ENCODE peak calls at places on chromosomes 2 and 18, in eight cellular contexts. One of them, this sample, is unnamed.

GRCh38 chr2:187404431-187405110 is 43.5 kb downstream of the CALCRL start:
- DNase-seq in NCI-H1105: no peak
- DNase-seq in GM03348: peak
- DNase-seq in AG10803: no peak
- DNase-seq in fibroblast of pulmonary artery: peak
- DNase-seq in GM04504: no peak
- DNase-seq in KG1: no peak
- DNase-seq in stimulated activated naive CD8-positive, alpha-beta T cell treated with anti-CD3 and anti-CD28 coated beads, Interleukin-15, amount 100 ng/mL, for 72 hours: no peak
- DNase-seq in this sample: no peak

GRCh38 chr2:159960413-159960812 is 102.0 kb downstream of the PLA2R1 start:
- DNase-seq in NCI-H1105: no peak
- DNase-seq in GM03348: peak
- DNase-seq in AG10803: peak
- DNase-seq in fibroblast of pulmonary artery: peak
- DNase-seq in GM04504: no peak
- DNase-seq in KG1: no peak
- DNase-seq in stimulated activated naive CD8-positive, alpha-beta T cell treated with anti-CD3 and anti-CD28 coated beads, Interleukin-15, amount 100 ng/mL, for 72 hours: no peak
- DNase-seq in this sample: no peak

GRCh38 chr2:42795275-42795674 is 2.9 kb upstream of the HAAO start:
- DNase-seq in NCI-H1105: no peak
- DNase-seq in GM03348: no peak
- DNase-seq in AG10803: no peak
- DNase-seq in fibroblast of pulmonary artery: no peak
- DNase-seq in GM04504: no peak
- DNase-seq in KG1: no peak
- DNase-seq in stimulated activated naive CD8-positive, alpha-beta T cell treated with anti-CD3 and anti-CD28 coated beads, Interleukin-15, amount 100 ng/mL, for 72 hours: no peak
- DNase-seq in this sample: no peak

GRCh38 chr2:196284033-196284844 is 112.9 kb upstream of the STK17B start:
- DNase-seq in NCI-H1105: no peak
- DNase-seq in GM03348: peak
- DNase-seq in AG10803: peak
- DNase-seq in fibroblast of pulmonary artery: no peak
- DNase-seq in GM04504: no peak
- DNase-seq in KG1: no peak
- DNase-seq in stimulated activated naive CD8-positive, alpha-beta T cell treated with anti-CD3 and anti-CD28 coated beads, Interleukin-15, amount 100 ng/mL, for 72 hours: no peak
- DNase-seq in this sample: no peak

GRCh38 chr2:100757621-100758394 is 62.1 kb upstream of the NPAS2 start:
- DNase-seq in NCI-H1105: no peak
- DNase-seq in GM03348: peak
- DNase-seq in AG10803: peak
- DNase-seq in fibroblast of pulmonary artery: peak
- DNase-seq in GM04504: peak
- DNase-seq in KG1: no peak
- DNase-seq in stimulated activated naive CD8-positive, alpha-beta T cell treated with anti-CD3 and anti-CD28 coated beads, Interleukin-15, amount 100 ng/mL, for 72 hours: no peak
- DNase-seq in this sample: no peak

GRCh38 chr18:48902856-48903601 is 47.7 kb downstream of the SMAD7 start:
- DNase-seq in NCI-H1105: no peak
- DNase-seq in GM03348: peak
- DNase-seq in AG10803: peak
- DNase-seq in fibroblast of pulmonary artery: peak
- DNase-seq in GM04504: no peak
- DNase-seq in KG1: no peak
- DNase-seq in stimulated activated naive CD8-positive, alpha-beta T cell treated with anti-CD3 and anti-CD28 coated beads, Interleukin-15, amount 100 ng/mL, for 72 hours: no peak
- DNase-seq in this sample: no peak

GRCh38 chr2:85132834-85133637 is at the start of gene TCF7L1:
- DNase-seq in NCI-H1105: no peak
- DNase-seq in GM03348: peak
- DNase-seq in AG10803: peak
- DNase-seq in fibroblast of pulmonary artery: peak
- DNase-seq in GM04504: peak
- DNase-seq in KG1: no peak
- DNase-seq in stimulated activated naive CD8-positive, alpha-beta T cell treated with anti-CD3 and anti-CD28 coated beads, Interleukin-15, amount 100 ng/mL, for 72 hours: peak
- DNase-seq in this sample: peak

GRCh38 chr2:238174701-238175100 is 15.9 kb downstream of the ERFE start:
- DNase-seq in NCI-H1105: no peak
- DNase-seq in GM03348: no peak
- DNase-seq in AG10803: no peak
- DNase-seq in fibroblast of pulmonary artery: no peak
- DNase-seq in GM04504: no peak
- DNase-seq in KG1: no peak
- DNase-seq in stimulated activated naive CD8-positive, alpha-beta T cell treated with anti-CD3 and anti-CD28 coated beads, Interleukin-15, amount 100 ng/mL, for 72 hours: no peak
- DNase-seq in this sample: no peak

GRCh38 chr2:101199153-101199810 is 48.1 kb upstream of the TBC1D8 start:
- DNase-seq in NCI-H1105: no peak
- DNase-seq in GM03348: no peak
- DNase-seq in AG10803: peak
- DNase-seq in fibroblast of pulmonary artery: peak
- DNase-seq in GM04504: no peak
- DNase-seq in KG1: no peak
- DNase-seq in stimulated activated naive CD8-positive, alpha-beta T cell treated with anti-CD3 and anti-CD28 coated beads, Interleukin-15, amount 100 ng/mL, for 72 hours: no peak
- DNase-seq in this sample: no peak

GRCh38 chr2:139160838-139161237 is 380.6 kb upstream of the NXPH2 start:
- DNase-seq in NCI-H1105: no peak
- DNase-seq in GM03348: no peak
- DNase-seq in AG10803: no peak
- DNase-seq in fibroblast of pulmonary artery: no peak
- DNase-seq in GM04504: no peak
- DNase-seq in KG1: no peak
- DNase-seq in stimulated activated naive CD8-positive, alpha-beta T cell treated with anti-CD3 and anti-CD28 coated beads, Interleukin-15, amount 100 ng/mL, for 72 hours: no peak
- DNase-seq in this sample: no peak

GRCh38 chr2:17252258-17252657 is 266.0 kb downstream of the RAD51AP2 start:
- DNase-seq in NCI-H1105: no peak
- DNase-seq in GM03348: no peak
- DNase-seq in AG10803: no peak
- DNase-seq in fibroblast of pulmonary artery: no peak
- DNase-seq in GM04504: no peak
- DNase-seq in KG1: no peak
- DNase-seq in stimulated activated naive CD8-positive, alpha-beta T cell treated with anti-CD3 and anti-CD28 coated beads, Interleukin-15, amount 100 ng/mL, for 72 hours: no peak
- DNase-seq in this sample: no peak

GRCh38 chr2:240479561-240479960 is 44.1 kb downstream of the GPC1 start:
- DNase-seq in NCI-H1105: no peak
- DNase-seq in GM03348: no peak
- DNase-seq in AG10803: no peak
- DNase-seq in fibroblast of pulmonary artery: no peak
- DNase-seq in GM04504: no peak
- DNase-seq in KG1: no peak
- DNase-seq in stimulated activated naive CD8-positive, alpha-beta T cell treated with anti-CD3 and anti-CD28 coated beads, Interleukin-15, amount 100 ng/mL, for 72 hours: no peak
- DNase-seq in this sample: no peak

GRCh38 chr2:174699993-174700766 is 64.1 kb downstream of the CHRNA1 start:
- DNase-seq in NCI-H1105: no peak
- DNase-seq in GM03348: peak
- DNase-seq in AG10803: peak
- DNase-seq in fibroblast of pulmonary artery: peak
- DNase-seq in GM04504: peak
- DNase-seq in KG1: no peak
- DNase-seq in stimulated activated naive CD8-positive, alpha-beta T cell treated with anti-CD3 and anti-CD28 coated beads, Interleukin-15, amount 100 ng/mL, for 72 hours: no peak
- DNase-seq in this sample: peak

GRCh38 chr18:54672846-54673475 is 81.9 kb downstream of the DYNAP start:
- DNase-seq in NCI-H1105: no peak
- DNase-seq in GM03348: no peak
- DNase-seq in AG10803: no peak
- DNase-seq in fibroblast of pulmonary artery: no peak
- DNase-seq in GM04504: no peak
- DNase-seq in KG1: no peak
- DNase-seq in stimulated activated naive CD8-positive, alpha-beta T cell treated with anti-CD3 and anti-CD28 coated beads, Interleukin-15, amount 100 ng/mL, for 72 hours: no peak
- DNase-seq in this sample: no peak

GRCh38 chr2:152336854-152337510 is 2.0 kb downstream of the FMNL2 start:
- DNase-seq in NCI-H1105: no peak
- DNase-seq in GM03348: peak
- DNase-seq in AG10803: peak
- DNase-seq in fibroblast of pulmonary artery: peak
- DNase-seq in GM04504: no peak
- DNase-seq in KG1: no peak
- DNase-seq in stimulated activated naive CD8-positive, alpha-beta T cell treated with anti-CD3 and anti-CD28 coated beads, Interleukin-15, amount 100 ng/mL, for 72 hours: no peak
- DNase-seq in this sample: no peak

GRCh38 chr2:233433029-233433428 is 78.7 kb downstream of the DGKD start:
- DNase-seq in NCI-H1105: no peak
- DNase-seq in GM03348: no peak
- DNase-seq in AG10803: no peak
- DNase-seq in fibroblast of pulmonary artery: no peak
- DNase-seq in GM04504: no peak
- DNase-seq in KG1: no peak
- DNase-seq in stimulated activated naive CD8-positive, alpha-beta T cell treated with anti-CD3 and anti-CD28 coated beads, Interleukin-15, amount 100 ng/mL, for 72 hours: no peak
- DNase-seq in this sample: no peak

GRCh38 chr2:107687087-107687486 is 139.6 kb upstream of the RGPD4 start:
- DNase-seq in NCI-H1105: peak
- DNase-seq in GM03348: no peak
- DNase-seq in AG10803: no peak
- DNase-seq in fibroblast of pulmonary artery: no peak
- DNase-seq in GM04504: no peak
- DNase-seq in KG1: no peak
- DNase-seq in stimulated activated naive CD8-positive, alpha-beta T cell treated with anti-CD3 and anti-CD28 coated beads, Interleukin-15, amount 100 ng/mL, for 72 hours: no peak
- DNase-seq in this sample: no peak

GRCh38 chr2:237474931-237475703 is 11.9 kb upstream of the MLPH start:
- DNase-seq in NCI-H1105: peak
- DNase-seq in GM03348: peak
- DNase-seq in AG10803: peak
- DNase-seq in fibroblast of pulmonary artery: peak
- DNase-seq in GM04504: no peak
- DNase-seq in KG1: peak
- DNase-seq in stimulated activated naive CD8-positive, alpha-beta T cell treated with anti-CD3 and anti-CD28 coated beads, Interleukin-15, amount 100 ng/mL, for 72 hours: peak
- DNase-seq in this sample: peak

GRCh38 chr2:83705146-83705545 is 753.9 kb downstream of the SUCLG1 start:
- DNase-seq in NCI-H1105: no peak
- DNase-seq in GM03348: no peak
- DNase-seq in AG10803: no peak
- DNase-seq in fibroblast of pulmonary artery: no peak
- DNase-seq in GM04504: no peak
- DNase-seq in KG1: no peak
- DNase-seq in stimulated activated naive CD8-positive, alpha-beta T cell treated with anti-CD3 and anti-CD28 coated beads, Interleukin-15, amount 100 ng/mL, for 72 hours: no peak
- DNase-seq in this sample: no peak

GRCh38 chr2:71426721-71427120 is 26.6 kb upstream of the DYSF start:
- DNase-seq in NCI-H1105: no peak
- DNase-seq in GM03348: no peak
- DNase-seq in AG10803: no peak
- DNase-seq in fibroblast of pulmonary artery: no peak
- DNase-seq in GM04504: no peak
- DNase-seq in KG1: no peak
- DNase-seq in stimulated activated naive CD8-positive, alpha-beta T cell treated with anti-CD3 and anti-CD28 coated beads, Interleukin-15, amount 100 ng/mL, for 72 hours: no peak
- DNase-seq in this sample: no peak

GRCh38 chr2:32752205-32752604 is 124.4 kb downstream of the TTC27 start:
- DNase-seq in NCI-H1105: no peak
- DNase-seq in GM03348: peak
- DNase-seq in AG10803: peak
- DNase-seq in fibroblast of pulmonary artery: peak
- DNase-seq in GM04504: no peak
- DNase-seq in KG1: no peak
- DNase-seq in stimulated activated naive CD8-positive, alpha-beta T cell treated with anti-CD3 and anti-CD28 coated beads, Interleukin-15, amount 100 ng/mL, for 72 hours: no peak
- DNase-seq in this sample: no peak

GRCh38 chr2:7225848-7226247 is 308.6 kb downstream of the RNF144A start:
- DNase-seq in NCI-H1105: peak
- DNase-seq in GM03348: no peak
- DNase-seq in AG10803: no peak
- DNase-seq in fibroblast of pulmonary artery: no peak
- DNase-seq in GM04504: no peak
- DNase-seq in KG1: no peak
- DNase-seq in stimulated activated naive CD8-positive, alpha-beta T cell treated with anti-CD3 and anti-CD28 coated beads, Interleukin-15, amount 100 ng/mL, for 72 hours: no peak
- DNase-seq in this sample: no peak

GRCh38 chr2:26621469-26622199 is 19.5 kb downstream of the CIB4 start:
- DNase-seq in NCI-H1105: no peak
- DNase-seq in GM03348: no peak
- DNase-seq in AG10803: no peak
- DNase-seq in fibroblast of pulmonary artery: no peak
- DNase-seq in GM04504: no peak
- DNase-seq in KG1: no peak
- DNase-seq in stimulated activated naive CD8-positive, alpha-beta T cell treated with anti-CD3 and anti-CD28 coated beads, Interleukin-15, amount 100 ng/mL, for 72 hours: no peak
- DNase-seq in this sample: no peak

GRCh38 chr2:105184420-105184819 is 57.1 kb upstream of the GPR45 start:
- DNase-seq in NCI-H1105: peak
- DNase-seq in GM03348: no peak
- DNase-seq in AG10803: no peak
- DNase-seq in fibroblast of pulmonary artery: no peak
- DNase-seq in GM04504: no peak
- DNase-seq in KG1: no peak
- DNase-seq in stimulated activated naive CD8-positive, alpha-beta T cell treated with anti-CD3 and anti-CD28 coated beads, Interleukin-15, amount 100 ng/mL, for 72 hours: no peak
- DNase-seq in this sample: no peak

GRCh38 chr18:79862562-79862961 is 64.8 kb downstream of the KCNG2 start:
- DNase-seq in NCI-H1105: no peak
- DNase-seq in GM03348: no peak
- DNase-seq in AG10803: no peak
- DNase-seq in fibroblast of pulmonary artery: no peak
- DNase-seq in GM04504: no peak
- DNase-seq in KG1: no peak
- DNase-seq in stimulated activated naive CD8-positive, alpha-beta T cell treated with anti-CD3 and anti-CD28 coated beads, Interleukin-15, amount 100 ng/mL, for 72 hours: no peak
- DNase-seq in this sample: no peak

GRCh38 chr2:105734762-105735538 is 9.8 kb upstream of the NCK2 start:
- DNase-seq in NCI-H1105: no peak
- DNase-seq in GM03348: peak
- DNase-seq in AG10803: peak
- DNase-seq in fibroblast of pulmonary artery: peak
- DNase-seq in GM04504: no peak
- DNase-seq in KG1: no peak
- DNase-seq in stimulated activated naive CD8-positive, alpha-beta T cell treated with anti-CD3 and anti-CD28 coated beads, Interleukin-15, amount 100 ng/mL, for 72 hours: no peak
- DNase-seq in this sample: no peak

GRCh38 chr18:54671291-54671881 is 80.3 kb downstream of the DYNAP start:
- DNase-seq in NCI-H1105: peak
- DNase-seq in GM03348: peak
- DNase-seq in AG10803: peak
- DNase-seq in fibroblast of pulmonary artery: peak
- DNase-seq in GM04504: no peak
- DNase-seq in KG1: peak
- DNase-seq in stimulated activated naive CD8-positive, alpha-beta T cell treated with anti-CD3 and anti-CD28 coated beads, Interleukin-15, amount 100 ng/mL, for 72 hours: no peak
- DNase-seq in this sample: no peak

GRCh38 chr2:73089270-73090030 is 17.9 kb upstream of the SFXN5 start:
- DNase-seq in NCI-H1105: no peak
- DNase-seq in GM03348: peak
- DNase-seq in AG10803: peak
- DNase-seq in fibroblast of pulmonary artery: peak
- DNase-seq in GM04504: peak
- DNase-seq in KG1: no peak
- DNase-seq in stimulated activated naive CD8-positive, alpha-beta T cell treated with anti-CD3 and anti-CD28 coated beads, Interleukin-15, amount 100 ng/mL, for 72 hours: no peak
- DNase-seq in this sample: no peak

GRCh38 chr2:29848566-29849310 is 72.6 kb downstream of the ALK start:
- DNase-seq in NCI-H1105: no peak
- DNase-seq in GM03348: no peak
- DNase-seq in AG10803: no peak
- DNase-seq in fibroblast of pulmonary artery: no peak
- DNase-seq in GM04504: no peak
- DNase-seq in KG1: no peak
- DNase-seq in stimulated activated naive CD8-positive, alpha-beta T cell treated with anti-CD3 and anti-CD28 coated beads, Interleukin-15, amount 100 ng/mL, for 72 hours: no peak
- DNase-seq in this sample: no peak

GRCh38 chr2:96134421-96134820 is 3.9 kb downstream of the ASTL start:
- DNase-seq in NCI-H1105: no peak
- DNase-seq in GM03348: no peak
- DNase-seq in AG10803: no peak
- DNase-seq in fibroblast of pulmonary artery: no peak
- DNase-seq in GM04504: no peak
- DNase-seq in KG1: no peak
- DNase-seq in stimulated activated naive CD8-positive, alpha-beta T cell treated with anti-CD3 and anti-CD28 coated beads, Interleukin-15, amount 100 ng/mL, for 72 hours: no peak
- DNase-seq in this sample: no peak

GRCh38 chr2:70738159-70738558 is 29.8 kb downstream of the ADD2 start:
- DNase-seq in NCI-H1105: no peak
- DNase-seq in GM03348: no peak
- DNase-seq in AG10803: no peak
- DNase-seq in fibroblast of pulmonary artery: no peak
- DNase-seq in GM04504: no peak
- DNase-seq in KG1: no peak
- DNase-seq in stimulated activated naive CD8-positive, alpha-beta T cell treated with anti-CD3 and anti-CD28 coated beads, Interleukin-15, amount 100 ng/mL, for 72 hours: no peak
- DNase-seq in this sample: no peak

GRCh38 chr2:35548171-35548570 is 807.4 kb upstream of the CRIM1 start:
- DNase-seq in NCI-H1105: no peak
- DNase-seq in GM03348: no peak
- DNase-seq in AG10803: peak
- DNase-seq in fibroblast of pulmonary artery: peak
- DNase-seq in GM04504: no peak
- DNase-seq in KG1: no peak
- DNase-seq in stimulated activated naive CD8-positive, alpha-beta T cell treated with anti-CD3 and anti-CD28 coated beads, Interleukin-15, amount 100 ng/mL, for 72 hours: no peak
- DNase-seq in this sample: no peak